ENCODE peak calls at places on chromosome 18, in ten cellular contexts. U, V, Q, J, T, W, H, A, S and C are unnamed samples.

GRCh38 chr18:985301-985700 is 80.6 kb downstream of the ADCYAP1 start:
- DNase-seq in U (no peak), V (no peak), Q (no peak), J (no peak), T (peak; percentile 70), W (no peak), H (no peak), A (no peak), S (no peak), C (no peak)

GRCh38 chr18:67916142-67916541 is 399.6 kb upstream of the DSEL start:
- DNase-seq in U (no peak), V (no peak), Q (peak; percentile 24), J (no peak), T (no peak), W (no peak), H (no peak), A (no peak), S (no peak), C (no peak)

GRCh38 chr18:76480913-76481312 is 14.1 kb downstream of the ZNF516 start:
- DNase-seq in U (no peak), V (no peak), Q (no peak), J (no peak), T (no peak), W (no peak), H (peak; percentile 16), A (no peak), S (no peak), C (no peak)

GRCh38 chr18:76619342-76620315 is 124.6 kb upstream of the ZNF516 start:
- DNase-seq in U (no peak), V (peak; percentile 58), Q (peak; percentile 67), J (no peak), T (peak; percentile 50), W (no peak), H (no peak), A (no peak), S (no peak), C (no peak)

GRCh38 chr18:26863122-26863879 is 2.2 kb downstream of the AQP4 start:
- DNase-seq in U (peak; percentile 46), V (peak; percentile 30), Q (peak; percentile 5), J (no peak), T (no peak), W (no peak), H (no peak), A (no peak), S (no peak), C (no peak)

GRCh38 chr18:77129150-77129551 is 3.4 kb downstream of the MBP start:
- DNase-seq in U (no peak), V (no peak), Q (no peak), J (peak; percentile 58), T (no peak), W (no peak), H (no peak), A (no peak), S (peak; percentile 80), C (no peak)

GRCh38 chr18:54360406-54360805 is 2.7 kb downstream of the C18orf54 start:
- DNase-seq in U (no peak), V (no peak), Q (no peak), J (no peak), T (no peak), W (no peak), H (no peak), A (no peak), S (no peak), C (no peak)

GRCh38 chr18:77044866-77045664 is 87.5 kb downstream of the MBP start:
- DNase-seq in U (no peak), V (no peak), Q (no peak), J (no peak), T (no peak), W (no peak), H (peak; percentile 60), A (no peak), S (no peak), C (no peak)

GRCh38 chr18:56382541-56382940 is 255.9 kb downstream of the TXNL1 start:
- DNase-seq in U (no peak), V (no peak), Q (peak; percentile 38), J (no peak), T (no peak), W (no peak), H (no peak), A (no peak), S (no peak), C (no peak)

GRCh38 chr18:69387181-69387580 is 13.5 kb upstream of the DOK6 start:
- DNase-seq in U (no peak), V (no peak), Q (no peak), J (no peak), T (peak; percentile 45), W (no peak), H (no peak), A (no peak), S (no peak), C (no peak)

GRCh38 chr18:24112874-24113615 is 25.8 kb upstream of the CABYR start:
- DNase-seq in U (no peak), V (no peak), Q (no peak), J (peak; percentile 78), T (no peak), W (no peak), H (no peak), A (no peak), S (no peak), C (no peak)

GRCh38 chr18:68557183-68557582 is 157.7 kb downstream of the TMX3 start:
- DNase-seq in U (no peak), V (no peak), Q (no peak), J (no peak), T (no peak), W (no peak), H (no peak), A (no peak), S (no peak), C (no peak)

GRCh38 chr18:21739604-21740473 is 753 bp upstream of the MIB1 start:
- DNase-seq in U (no peak), V (no peak), Q (no peak), J (no peak), T (no peak), W (no peak), H (no peak), A (no peak), S (no peak), C (no peak)

GRCh38 chr18:68965817-68966216 is 167.9 kb downstream of the CCDC102B start:
- DNase-seq in U (no peak), V (no peak), Q (no peak), J (peak; percentile 21), T (no peak), W (no peak), H (no peak), A (no peak), S (no peak), C (no peak)

GRCh38 chr18:50880108-50880465 is 1.2 kb downstream of the ME2 start:
- DNase-seq in U (no peak), V (no peak), Q (no peak), J (no peak), T (no peak), W (no peak), H (no peak), A (no peak), S (no peak), C (peak; percentile 52)

GRCh38 chr18:27184115-27185024 is 738 bp downstream of the CHST9 start:
- DNase-seq in U (no peak), V (no peak), Q (no peak), J (no peak), T (no peak), W (no peak), H (no peak), A (no peak), S (no peak), C (no peak)